ENCODE peak calls at places on chromosomes 1 and 21, in five cellular contexts. N, C, P, T and D are unnamed samples.

GRCh38 chr1:47992720-47993119 is 4.5 kb downstream of the TRABD2B start:
- DNase-seq in N (no peak), C (peak; percentile 41), P (peak; percentile 93), T (no peak), D (no peak)

GRCh38 chr1:23263380-23263887 is 46.1 kb upstream of the HTR1D start:
- DNase-seq in N (no peak), C (no peak), P (no peak), T (no peak), D (no peak)

GRCh38 chr1:17861685-17862084 is 106.6 kb downstream of the ACTL8 start:
- DNase-seq in N (no peak), C (no peak), P (no peak), T (no peak), D (no peak)

GRCh38 chr21:41241341-41241740 is 73.4 kb downstream of the BACE2 start:
- DNase-seq in N (no peak), C (no peak), P (no peak), T (no peak), D (no peak)

GRCh38 chr1:59703226-59703917 is 111.4 kb upstream of the HOOK1 start:
- DNase-seq in N (no peak), C (no peak), P (no peak), T (no peak), D (no peak)

GRCh38 chr1:67705735-67706454 is 20.9 kb downstream of the GADD45A start:
- DNase-seq in N (no peak), C (no peak), P (no peak), T (no peak), D (no peak)

GRCh38 chr1:206957639-206958038 is 11.4 kb upstream of the PIGR start:
- DNase-seq in N (no peak), C (no peak), P (no peak), T (no peak), D (no peak)

GRCh38 chr1:86696522-86696921 is 7.9 kb upstream of the SH3GLB1 start:
- DNase-seq in N (no peak), C (no peak), P (no peak), T (no peak), D (no peak)

GRCh38 chr1:34155851-34156250 is 9.2 kb downstream of the CSMD2 start:
- DNase-seq in N (no peak), C (no peak), P (no peak), T (no peak), D (no peak)

GRCh38 chr1:186958520-186958919 is 129.8 kb downstream of the PLA2G4A start:
- DNase-seq in N (no peak), C (no peak), P (no peak), T (no peak), D (no peak)

GRCh38 chr21:26457817-26458216 is 115.3 kb downstream of the CYYR1 start:
- DNase-seq in N (no peak), C (no peak), P (no peak), T (no peak), D (no peak)

GRCh38 chr1:51656374-51656773 is 39.5 kb downstream of the OSBPL9 start:
- DNase-seq in N (no peak), C (no peak), P (no peak), T (no peak), D (no peak)

GRCh38 chr1:81808760-81809159 is 8.0 kb downstream of the ADGRL2 start:
- DNase-seq in N (no peak), C (no peak), P (no peak), T (no peak), D (no peak)

GRCh38 chr1:81811757-81812371 is 11.1 kb downstream of the ADGRL2 start:
- DNase-seq in N (no peak), C (no peak), P (no peak), T (no peak), D (no peak)

GRCh38 chr1:81812712-81813111 is 12.0 kb downstream of the ADGRL2 start:
- DNase-seq in N (no peak), C (no peak), P (no peak), T (no peak), D (no peak)

GRCh38 chr1:81809808-81810207 is 9.1 kb downstream of the ADGRL2 start:
- DNase-seq in N (no peak), C (no peak), P (no peak), T (no peak), D (no peak)

GRCh38 chr1:81813691-81814090 is 13.0 kb downstream of the ADGRL2 start:
- DNase-seq in N (no peak), C (no peak), P (no peak), T (no peak), D (no peak)
- H3K4me3 ChIP-seq in N (no peak overlapping the region), C (no peak overlapping the region), P (no peak overlapping the region), T (no peak overlapping the region), D (no peak overlapping the region)

GRCh38 chr1:81801032-81801833 is 499 bp downstream of the ADGRL2 start:
- DNase-seq in N (peak; percentile 68), C (peak; percentile 88), P (peak; percentile 87), T (no peak), D (peak; percentile 52)
- H3K4me3 ChIP-seq in N (peak overlapping the region; percentile 81), C (peak overlapping the region; percentile 98), P (peak overlapping the region; percentile 97), T (peak overlapping the region; percentile 87), D (peak overlapping the region; percentile 18)

GRCh38 chr1:234295039-234295438 is 78.2 kb upstream of the COA6 start:
- DNase-seq in N (no peak), C (no peak), P (no peak), T (no peak), D (no peak)

GRCh38 chr1:234289538-234290305 is 83.5 kb upstream of the COA6 start:
- DNase-seq in N (no peak), C (no peak), P (no peak), T (no peak), D (no peak)

GRCh38 chr1:234292006-234292405 is 81.2 kb upstream of the COA6 start:
- DNase-seq in N (no peak), C (no peak), P (no peak), T (no peak), D (no peak)

GRCh38 chr1:234294109-234294845 is 79.0 kb upstream of the COA6 start:
- DNase-seq in N (no peak), C (no peak), P (no peak), T (no peak), D (no peak)

DNA sequence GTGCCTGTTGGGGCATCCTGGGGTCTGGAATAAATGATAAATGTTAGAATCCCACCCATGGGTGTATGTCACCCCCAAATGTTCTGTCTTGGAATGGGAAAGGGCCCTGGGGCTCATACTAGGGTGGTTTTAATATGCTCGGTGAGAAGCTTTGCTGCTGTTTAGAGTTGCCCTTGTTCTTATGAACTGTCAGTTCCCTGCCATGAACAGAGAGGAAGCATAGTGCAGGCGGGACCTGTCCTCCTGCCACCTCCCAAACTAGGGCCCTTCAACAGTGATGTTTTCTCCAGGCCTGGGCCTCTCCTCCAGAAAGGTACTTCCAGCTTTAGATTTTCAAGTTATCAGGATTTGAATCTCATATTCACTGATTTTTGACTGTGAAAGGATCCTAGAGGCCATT is 80.7 kb upstream of the COA6 start:
- DNase-seq in N (no peak), C (no peak), P (no peak), T (no peak), D (no peak)
- H3K4me3 ChIP-seq in N (no peak overlapping the region), C (no peak overlapping the region), P (no peak overlapping the region), T (no peak overlapping the region), D (no peak overlapping the region)

GRCh38 chr1:30748699-30749401 is 8.7 kb downstream of the LAPTM5 start:
- DNase-seq in N (no peak), C (no peak), P (no peak), T (peak; percentile 61), D (no peak)
- H3K4me3 ChIP-seq in N (no peak overlapping the region), C (no peak overlapping the region), P (no peak overlapping the region), T (no peak overlapping the region), D (no peak overlapping the region)

GRCh38 chr1:212721388-212722247 is 22.0 kb upstream of the BATF3 start:
- DNase-seq in N (peak; percentile 49), C (no peak), P (no peak), T (peak; percentile 42), D (no peak)
- H3K4me3 ChIP-seq in N (no peak overlapping the region), C (no peak overlapping the region), P (no peak overlapping the region), T (no peak overlapping the region), D (no peak overlapping the region)